ENCODE peak calls at places on chromosome 22, in eight cellular contexts. One of them, this sample, is unnamed.

GRCh38 chr22:27993774-27994350 is 74.8 kb upstream of the PITPNB start:
- DNase-seq in CD8-positive, alpha-beta memory T cell: no peak
- DNase-seq in psoas muscle: no peak
- DNase-seq in brain microvascular endothelial cell: no peak
- DNase-seq in CD4-positive, CD25-positive, alpha-beta regulatory T cell: no peak
- DNase-seq in lung: no peak
- DNase-seq in kidney: no peak
- DNase-seq in coronary artery: peak
- DNase-seq in this sample: no peak

GRCh38 chr22:24043957-24044356 is 32.9 kb downstream of the CABIN1 start:
- DNase-seq in CD8-positive, alpha-beta memory T cell: no peak
- DNase-seq in psoas muscle: no peak
- DNase-seq in brain microvascular endothelial cell: no peak
- DNase-seq in CD4-positive, CD25-positive, alpha-beta regulatory T cell: no peak
- DNase-seq in lung: no peak
- DNase-seq in kidney: no peak
- DNase-seq in coronary artery: no peak
- DNase-seq in this sample: no peak

GRCh38 chr22:44441401-44442185 is 56.4 kb downstream of the RTL6 start:
- DNase-seq in CD8-positive, alpha-beta memory T cell: no peak
- DNase-seq in psoas muscle: no peak
- DNase-seq in brain microvascular endothelial cell: no peak
- DNase-seq in CD4-positive, CD25-positive, alpha-beta regulatory T cell: no peak
- DNase-seq in lung: no peak
- DNase-seq in kidney: peak
- DNase-seq in coronary artery: peak
- DNase-seq in this sample: no peak

GRCh38 chr22:27462190-27462589 is 339.4 kb downstream of the MN1 start:
- DNase-seq in CD8-positive, alpha-beta memory T cell: no peak
- DNase-seq in psoas muscle: no peak
- DNase-seq in brain microvascular endothelial cell: no peak
- DNase-seq in CD4-positive, CD25-positive, alpha-beta regulatory T cell: no peak
- DNase-seq in lung: no peak
- DNase-seq in kidney: no peak
- DNase-seq in coronary artery: no peak
- DNase-seq in this sample: no peak

GRCh38 chr22:44639891-44640617 is 62.0 kb upstream of the PRR5 start:
- DNase-seq in CD8-positive, alpha-beta memory T cell: no peak
- DNase-seq in psoas muscle: no peak
- DNase-seq in brain microvascular endothelial cell: no peak
- DNase-seq in CD4-positive, CD25-positive, alpha-beta regulatory T cell: no peak
- DNase-seq in lung: no peak
- DNase-seq in kidney: peak
- DNase-seq in coronary artery: no peak
- DNase-seq in this sample: no peak

GRCh38 chr22:29225422-29226090 is 19.9 kb downstream of the EMID1 start:
- DNase-seq in CD8-positive, alpha-beta memory T cell: no peak
- DNase-seq in psoas muscle: peak
- DNase-seq in brain microvascular endothelial cell: no peak
- DNase-seq in CD4-positive, CD25-positive, alpha-beta regulatory T cell: no peak
- DNase-seq in lung: peak
- DNase-seq in kidney: peak
- DNase-seq in coronary artery: peak
- DNase-seq in this sample: no peak

GRCh38 chr22:27825174-27825573 is 23.6 kb upstream of the MN1 start:
- DNase-seq in CD8-positive, alpha-beta memory T cell: no peak
- DNase-seq in psoas muscle: no peak
- DNase-seq in brain microvascular endothelial cell: no peak
- DNase-seq in CD4-positive, CD25-positive, alpha-beta regulatory T cell: no peak
- DNase-seq in lung: no peak
- DNase-seq in kidney: no peak
- DNase-seq in coronary artery: no peak
- DNase-seq in this sample: peak

GRCh38 chr22:44603774-44604173 is 98.2 kb upstream of the PRR5 start:
- DNase-seq in CD8-positive, alpha-beta memory T cell: no peak
- DNase-seq in psoas muscle: no peak
- DNase-seq in brain microvascular endothelial cell: no peak
- DNase-seq in CD4-positive, CD25-positive, alpha-beta regulatory T cell: no peak
- DNase-seq in lung: no peak
- DNase-seq in kidney: no peak
- DNase-seq in coronary artery: no peak
- DNase-seq in this sample: no peak

GRCh38 chr22:43375951-43376455 is 32.8 kb upstream of the SCUBE1 start:
- DNase-seq in CD8-positive, alpha-beta memory T cell: no peak
- DNase-seq in psoas muscle: no peak
- DNase-seq in brain microvascular endothelial cell: peak
- DNase-seq in CD4-positive, CD25-positive, alpha-beta regulatory T cell: no peak
- DNase-seq in lung: no peak
- DNase-seq in kidney: no peak
- DNase-seq in coronary artery: no peak
- DNase-seq in this sample: no peak

GRCh38 chr22:24225951-24226350 is 18.9 kb downstream of the GGT5 start:
- DNase-seq in CD8-positive, alpha-beta memory T cell: no peak
- DNase-seq in psoas muscle: no peak
- DNase-seq in brain microvascular endothelial cell: no peak
- DNase-seq in CD4-positive, CD25-positive, alpha-beta regulatory T cell: no peak
- DNase-seq in lung: no peak
- DNase-seq in kidney: peak
- DNase-seq in coronary artery: no peak
- DNase-seq in this sample: no peak

GRCh38 chr22:36454916-36455570 is 26.4 kb downstream of the TXN2 start:
- DNase-seq in CD8-positive, alpha-beta memory T cell: peak
- DNase-seq in psoas muscle: peak
- DNase-seq in brain microvascular endothelial cell: peak
- DNase-seq in CD4-positive, CD25-positive, alpha-beta regulatory T cell: peak
- DNase-seq in lung: peak
- DNase-seq in kidney: peak
- DNase-seq in coronary artery: peak
- DNase-seq in this sample: peak

GRCh38 chr22:25420925-25421904 is 143.3 kb upstream of the GRK3 start:
- DNase-seq in CD8-positive, alpha-beta memory T cell: no peak
- DNase-seq in psoas muscle: no peak
- DNase-seq in brain microvascular endothelial cell: no peak
- DNase-seq in CD4-positive, CD25-positive, alpha-beta regulatory T cell: no peak
- DNase-seq in lung: no peak
- DNase-seq in kidney: peak
- DNase-seq in coronary artery: peak
- DNase-seq in this sample: no peak

GRCh38 chr22:24453853-24454252 is 26.5 kb downstream of the ADORA2A start:
- DNase-seq in CD8-positive, alpha-beta memory T cell: no peak
- DNase-seq in psoas muscle: no peak
- DNase-seq in brain microvascular endothelial cell: no peak
- DNase-seq in CD4-positive, CD25-positive, alpha-beta regulatory T cell: no peak
- DNase-seq in lung: no peak
- DNase-seq in kidney: no peak
- DNase-seq in coronary artery: no peak
- DNase-seq in this sample: no peak

GRCh38 chr22:41979423-41980250 is 10.4 kb downstream of the SEPTIN3 start:
- DNase-seq in CD8-positive, alpha-beta memory T cell: no peak
- DNase-seq in psoas muscle: no peak
- DNase-seq in brain microvascular endothelial cell: no peak
- DNase-seq in CD4-positive, CD25-positive, alpha-beta regulatory T cell: no peak
- DNase-seq in lung: no peak
- DNase-seq in kidney: no peak
- DNase-seq in coronary artery: no peak
- DNase-seq in this sample: no peak

GRCh38 chr22:29780220-29780619 is 13.1 kb downstream of the UQCR10 start:
- DNase-seq in CD8-positive, alpha-beta memory T cell: no peak
- DNase-seq in psoas muscle: no peak
- DNase-seq in brain microvascular endothelial cell: no peak
- DNase-seq in CD4-positive, CD25-positive, alpha-beta regulatory T cell: no peak
- DNase-seq in lung: no peak
- DNase-seq in kidney: no peak
- DNase-seq in coronary artery: no peak
- DNase-seq in this sample: no peak

DNA sequence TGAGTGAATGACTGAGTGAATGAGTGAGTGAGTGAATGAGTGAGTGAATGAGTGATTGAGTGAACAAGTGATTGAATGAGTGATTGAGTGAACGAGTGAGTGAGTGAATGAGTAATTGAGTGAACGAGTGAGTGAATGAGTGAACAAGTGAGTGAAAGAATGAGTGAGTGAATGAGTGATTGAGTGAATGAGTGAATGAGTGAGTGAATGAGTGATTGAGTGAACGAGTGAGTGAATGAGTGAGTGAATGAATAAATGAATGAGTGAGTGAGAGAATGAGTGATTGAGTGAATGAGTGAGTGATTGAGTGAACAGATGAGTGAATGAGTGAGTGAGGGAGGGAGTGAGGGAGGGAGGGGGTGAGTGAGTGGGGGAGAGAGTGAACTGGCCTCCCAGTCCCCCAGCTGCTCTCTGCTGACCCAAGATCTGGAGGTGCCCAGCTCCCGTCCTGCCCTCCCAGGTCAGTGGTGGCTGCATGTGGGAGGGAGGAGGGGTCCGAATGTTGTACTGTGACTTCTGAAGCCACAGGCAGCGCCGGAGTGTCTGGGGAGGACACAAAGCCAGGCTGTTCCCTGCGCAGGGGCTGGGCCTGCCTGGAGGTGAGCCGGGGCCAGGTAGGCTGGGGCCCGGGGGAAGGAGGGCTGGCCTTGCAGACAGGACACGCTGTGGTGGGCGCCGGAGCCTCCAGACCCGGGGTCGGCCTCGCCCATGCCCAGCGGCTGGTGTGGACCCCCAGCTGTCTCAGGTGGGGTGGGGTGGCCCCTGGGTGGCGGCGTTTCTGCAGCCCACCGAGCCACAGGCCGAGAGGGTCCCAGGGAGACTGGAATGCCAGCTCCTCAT is 17.8 kb upstream of the PIM3 start:
- DNase-seq in CD8-positive, alpha-beta memory T cell: no peak
- DNase-seq in psoas muscle: no peak
- DNase-seq in brain microvascular endothelial cell: no peak
- DNase-seq in CD4-positive, CD25-positive, alpha-beta regulatory T cell: no peak
- DNase-seq in lung: no peak
- DNase-seq in kidney: no peak
- DNase-seq in coronary artery: no peak
- DNase-seq in this sample: no peak
- H3K4me3 ChIP-seq in CD8-positive, alpha-beta memory T cell: no peak
- H3K4me3 ChIP-seq in psoas muscle: no peak
- H3K4me3 ChIP-seq in brain microvascular endothelial cell: no peak
- H3K4me3 ChIP-seq in CD4-positive, CD25-positive, alpha-beta regulatory T cell: no peak
- H3K4me3 ChIP-seq in lung: no peak
- H3K4me3 ChIP-seq in kidney: no peak
- H3K4me3 ChIP-seq in coronary artery: no peak
- H3K4me3 ChIP-seq in this sample: no peak

GRCh38 chr22:37852418-37852817 is 3.2 kb downstream of the EIF3L start:
- DNase-seq in CD8-positive, alpha-beta memory T cell: no peak
- DNase-seq in psoas muscle: no peak
- DNase-seq in brain microvascular endothelial cell: no peak
- DNase-seq in CD4-positive, CD25-positive, alpha-beta regulatory T cell: no peak
- DNase-seq in lung: no peak
- DNase-seq in kidney: no peak
- DNase-seq in coronary artery: no peak
- DNase-seq in this sample: no peak

GRCh38 chr22:37846433-37846832 is 2.3 kb upstream of the ANKRD54 start:
- DNase-seq in CD8-positive, alpha-beta memory T cell: no peak
- DNase-seq in psoas muscle: no peak
- DNase-seq in brain microvascular endothelial cell: no peak
- DNase-seq in CD4-positive, CD25-positive, alpha-beta regulatory T cell: no peak
- DNase-seq in lung: no peak
- DNase-seq in kidney: peak
- DNase-seq in coronary artery: no peak
- DNase-seq in this sample: no peak

GRCh38 chr22:37850801-37851200 is 1.6 kb downstream of the EIF3L start:
- DNase-seq in CD8-positive, alpha-beta memory T cell: no peak
- DNase-seq in psoas muscle: no peak
- DNase-seq in brain microvascular endothelial cell: no peak
- DNase-seq in CD4-positive, CD25-positive, alpha-beta regulatory T cell: no peak
- DNase-seq in lung: no peak
- DNase-seq in kidney: no peak
- DNase-seq in coronary artery: no peak
- DNase-seq in this sample: no peak

GRCh38 chr22:37848587-37849088 is 581 bp upstream of the EIF3L start:
- DNase-seq in CD8-positive, alpha-beta memory T cell: no peak
- DNase-seq in psoas muscle: no peak
- DNase-seq in brain microvascular endothelial cell: no peak
- DNase-seq in CD4-positive, CD25-positive, alpha-beta regulatory T cell: no peak
- DNase-seq in lung: no peak
- DNase-seq in kidney: peak
- DNase-seq in coronary artery: no peak
- DNase-seq in this sample: no peak

GRCh38 chr22:37849089-37849751 is at the start of gene EIF3L:
- DNase-seq in CD8-positive, alpha-beta memory T cell: peak
- DNase-seq in psoas muscle: peak
- DNase-seq in brain microvascular endothelial cell: peak
- DNase-seq in CD4-positive, CD25-positive, alpha-beta regulatory T cell: peak
- DNase-seq in lung: peak
- DNase-seq in kidney: peak
- DNase-seq in coronary artery: peak
- DNase-seq in this sample: peak
- H3K4me3 ChIP-seq in CD8-positive, alpha-beta memory T cell: peak
- H3K4me3 ChIP-seq in psoas muscle: peak
- H3K4me3 ChIP-seq in brain microvascular endothelial cell: peak
- H3K4me3 ChIP-seq in CD4-positive, CD25-positive, alpha-beta regulatory T cell: peak
- H3K4me3 ChIP-seq in lung: peak
- H3K4me3 ChIP-seq in kidney: peak
- H3K4me3 ChIP-seq in coronary artery: peak
- H3K4me3 ChIP-seq in this sample: peak

GRCh38 chr22:19958083-19959042 is 16.7 kb upstream of the TXNRD2 start:
- DNase-seq in CD8-positive, alpha-beta memory T cell: no peak
- DNase-seq in psoas muscle: peak
- DNase-seq in brain microvascular endothelial cell: no peak
- DNase-seq in CD4-positive, CD25-positive, alpha-beta regulatory T cell: no peak
- DNase-seq in lung: no peak
- DNase-seq in kidney: peak
- DNase-seq in coronary artery: no peak
- DNase-seq in this sample: no peak
- H3K4me3 ChIP-seq in CD8-positive, alpha-beta memory T cell: peak
- H3K4me3 ChIP-seq in psoas muscle: no peak
- H3K4me3 ChIP-seq in brain microvascular endothelial cell: no peak
- H3K4me3 ChIP-seq in CD4-positive, CD25-positive, alpha-beta regulatory T cell: no peak
- H3K4me3 ChIP-seq in lung: no peak
- H3K4me3 ChIP-seq in kidney: peak
- H3K4me3 ChIP-seq in coronary artery: no peak
- H3K4me3 ChIP-seq in this sample: no peak

GRCh38 chr22:46381731-46382130 is 46.2 kb downstream of the TRMU start:
- DNase-seq in CD8-positive, alpha-beta memory T cell: no peak
- DNase-seq in psoas muscle: no peak
- DNase-seq in brain microvascular endothelial cell: no peak
- DNase-seq in CD4-positive, CD25-positive, alpha-beta regulatory T cell: no peak
- DNase-seq in lung: no peak
- DNase-seq in kidney: peak
- DNase-seq in coronary artery: no peak
- DNase-seq in this sample: no peak

GRCh38 chr22:46380069-46380468 is 44.6 kb downstream of the TRMU start:
- DNase-seq in CD8-positive, alpha-beta memory T cell: no peak
- DNase-seq in psoas muscle: no peak
- DNase-seq in brain microvascular endothelial cell: no peak
- DNase-seq in CD4-positive, CD25-positive, alpha-beta regulatory T cell: no peak
- DNase-seq in lung: no peak
- DNase-seq in kidney: peak
- DNase-seq in coronary artery: no peak
- DNase-seq in this sample: no peak

GRCh38 chr22:46381142-46381541 is 45.6 kb downstream of the TRMU start:
- DNase-seq in CD8-positive, alpha-beta memory T cell: no peak
- DNase-seq in psoas muscle: no peak
- DNase-seq in brain microvascular endothelial cell: no peak
- DNase-seq in CD4-positive, CD25-positive, alpha-beta regulatory T cell: no peak
- DNase-seq in lung: no peak
- DNase-seq in kidney: peak
- DNase-seq in coronary artery: no peak
- DNase-seq in this sample: no peak

GRCh38 chr22:46379301-46379930 is 43.9 kb downstream of the TRMU start:
- DNase-seq in CD8-positive, alpha-beta memory T cell: no peak
- DNase-seq in psoas muscle: no peak
- DNase-seq in brain microvascular endothelial cell: no peak
- DNase-seq in CD4-positive, CD25-positive, alpha-beta regulatory T cell: no peak
- DNase-seq in lung: peak
- DNase-seq in kidney: peak
- DNase-seq in coronary artery: no peak
- DNase-seq in this sample: no peak

GRCh38 chr22:46380581-46380980 is 45.1 kb downstream of the TRMU start:
- DNase-seq in CD8-positive, alpha-beta memory T cell: no peak
- DNase-seq in psoas muscle: no peak
- DNase-seq in brain microvascular endothelial cell: no peak
- DNase-seq in CD4-positive, CD25-positive, alpha-beta regulatory T cell: no peak
- DNase-seq in lung: no peak
- DNase-seq in kidney: peak
- DNase-seq in coronary artery: no peak
- DNase-seq in this sample: no peak
- H3K4me3 ChIP-seq in CD8-positive, alpha-beta memory T cell: no peak
- H3K4me3 ChIP-seq in psoas muscle: no peak
- H3K4me3 ChIP-seq in brain microvascular endothelial cell: no peak
- H3K4me3 ChIP-seq in CD4-positive, CD25-positive, alpha-beta regulatory T cell: no peak
- H3K4me3 ChIP-seq in lung: no peak
- H3K4me3 ChIP-seq in kidney: no peak
- H3K4me3 ChIP-seq in coronary artery: no peak
- H3K4me3 ChIP-seq in this sample: no peak